ENCODE peak calls at places on chromosome 3, in eight cellular contexts. F, V, B, W, D, O, J and R are unnamed samples.

GRCh38 chr3:67947808-67948508 is 293.5 kb upstream of the SUCLG2 start:
- DNase-seq in B (no peak), F (no peak), O (peak; percentile 80), D (no peak), V (peak; percentile 14), J (no peak), W (no peak), R (peak; percentile 8)

GRCh38 chr3:133038731-133039398 is 674 bp downstream of the TMEM108 start:
- DNase-seq in V (no peak), W (no peak), F (peak; percentile 21), O (peak; percentile 30), D (no peak), B (no peak), J (peak; percentile 33), R (peak; percentile 26)

GRCh38 chr3:183698318-183698731 is 728 bp downstream of the YEATS2 start:
- DNase-seq in O (peak; percentile 13), J (peak; percentile 72), D (peak; percentile 35), B (peak; percentile 25), F (peak; percentile 22), V (peak; percentile 6), W (peak; percentile 80), R (peak; percentile 11)

GRCh38 chr3:31275038-31275562 is 257.6 kb upstream of the STT3B start:
- DNase-seq in W (no peak), F (no peak), B (no peak), J (peak; percentile 72), O (no peak), D (peak; percentile 64), V (peak; percentile 80), R (no peak)

GRCh38 chr3:173893066-173893465 is 495.5 kb downstream of the NLGN1 start:
- DNase-seq in V (no peak), J (peak; percentile 93), B (no peak), D (peak; percentile 57), O (no peak), F (no peak), W (no peak), R (no peak)

GRCh38 chr3:42762046-42762724 is 10.9 kb downstream of the CCDC13 start:
- DNase-seq in D (no peak), B (no peak), J (peak; percentile 29), V (no peak), F (no peak), O (no peak), W (no peak), R (no peak)

GRCh38 chr3:182917134-182917533 is 63.2 kb downstream of the DCUN1D1 start:
- DNase-seq in W (no peak), F (no peak), J (no peak), O (no peak), D (no peak), B (no peak), V (no peak), R (no peak)

GRCh38 chr3:114112696-114113095 is 56.2 kb downstream of the QTRT2 start:
- DNase-seq in W (no peak), D (no peak), O (no peak), J (peak; percentile 35), B (no peak), F (no peak), V (no peak), R (no peak)

GRCh38 chr3:131072845-131073244 is 46.2 kb downstream of the NEK11 start:
- DNase-seq in W (peak; percentile 15), J (peak; percentile 52), F (no peak), B (no peak), V (no peak), D (peak; percentile 6), O (no peak), R (peak; percentile 75)

GRCh38 chr3:34856577-34856976 is 782.7 kb upstream of the ARPP21 start:
- DNase-seq in V (no peak), F (no peak), W (no peak), D (no peak), J (no peak), O (no peak), B (no peak), R (no peak)

GRCh38 chr3:99783009-99783573 is 34.6 kb upstream of the CMSS1 start:
- DNase-seq in J (peak; percentile 94), V (no peak), D (peak; percentile 95), O (no peak), B (no peak), F (no peak), W (no peak), R (no peak)

GRCh38 chr3:9500108-9501050 is 53.2 kb downstream of the LHFPL4 start:
- DNase-seq in V (peak; percentile 73), F (peak; percentile 47), J (peak; percentile 85), B (peak; percentile 66), D (peak; percentile 54), W (peak; percentile 91), O (peak; percentile 79), R (peak; percentile 24)

GRCh38 chr3:171013822-171014748 is 12.4 kb downstream of the SLC2A2 start:
- DNase-seq in V (no peak), D (no peak), J (no peak), B (no peak), F (no peak), W (no peak), O (no peak), R (no peak)

GRCh38 chr3:188489639-188490405 is 335.9 kb downstream of the LPP start:
- DNase-seq in B (no peak), W (peak; percentile 78), F (no peak), O (no peak), J (peak; percentile 86), D (peak; percentile 90), V (no peak), R (no peak)

GRCh38 chr3:195384952-195385351 is 57.9 kb downstream of the ACAP2 start:
- DNase-seq in B (no peak), J (no peak), V (peak; percentile 35), D (no peak), W (no peak), F (no peak), O (no peak), R (no peak)

DNA sequence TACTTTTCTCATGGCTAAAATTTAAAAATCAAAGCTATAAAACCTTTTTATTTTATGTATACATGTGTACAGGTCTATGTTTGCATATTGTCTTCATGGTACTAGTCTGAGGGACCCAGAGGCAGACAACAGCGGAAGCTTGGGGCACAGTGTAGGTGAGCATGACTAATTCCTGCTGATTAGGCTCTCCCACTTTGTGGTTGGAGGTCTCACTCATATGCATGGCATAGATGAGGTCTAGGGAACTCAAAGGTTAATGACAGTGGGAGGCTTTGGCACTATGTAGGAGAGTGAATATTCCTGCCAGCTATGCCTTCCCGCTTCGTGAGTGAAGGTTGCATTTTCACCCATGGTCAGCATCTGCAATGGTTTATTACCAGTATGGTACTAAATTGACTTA is 47.5 kb upstream of the AADACL2 start:
- DNase-seq in W (no peak), F (no peak), D (no peak), V (no peak), O (no peak), B (no peak), J (no peak), R (no peak)
- H3K4me3 ChIP-seq in W (no peak overlapping the region), F (no peak overlapping the region), D (no peak overlapping the region), V (no peak overlapping the region), O (no peak overlapping the region), B (no peak overlapping the region), J (no peak overlapping the region), R (no peak overlapping the region)

GRCh38 chr3:73031573-73032103 is 29.8 kb upstream of the EBLN2 start:
- DNase-seq in O (no peak), D (no peak), J (no peak), W (no peak), F (no peak), V (no peak), B (no peak), R (no peak)

GRCh38 chr3:73028803-73029202 is 32.2 kb downstream of the PPP4R2 start:
- DNase-seq in B (no peak), D (no peak), V (no peak), J (peak; percentile 13), W (no peak), O (no peak), F (no peak), R (no peak)

GRCh38 chr3:73026702-73027101 is 30.1 kb downstream of the PPP4R2 start:
- DNase-seq in D (no peak), O (no peak), W (no peak), V (no peak), B (no peak), J (no peak), F (no peak), R (no peak)

GRCh38 chr3:73030073-73030597 is 31.3 kb upstream of the EBLN2 start:
- DNase-seq in J (no peak), W (no peak), D (no peak), O (no peak), F (no peak), V (no peak), B (no peak), R (no peak)

DNA sequence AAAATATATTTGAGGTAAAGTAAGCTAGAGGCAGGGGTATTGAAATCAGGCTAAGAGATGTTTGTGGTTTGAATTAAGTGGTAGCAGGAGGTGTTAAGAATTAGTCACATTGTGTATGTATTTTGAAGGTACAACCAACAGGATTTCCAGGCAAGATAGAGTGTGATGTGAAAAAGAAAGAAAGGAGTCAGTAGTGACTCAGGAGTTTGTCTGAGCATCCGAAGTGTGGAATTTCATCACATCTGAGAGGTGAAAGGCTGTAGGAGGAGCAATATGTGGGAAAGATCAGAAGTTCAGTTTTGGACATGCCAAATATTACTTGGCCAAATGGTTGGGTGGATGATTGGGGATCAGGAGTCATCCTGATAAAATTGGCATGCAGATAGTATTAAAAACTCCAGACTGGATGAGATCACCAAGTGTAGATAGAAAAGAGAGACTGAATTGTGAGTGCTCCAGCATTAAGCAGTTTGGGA is 32.1 kb upstream of the EBLN2 start:
- DNase-seq in J (peak; percentile 94), V (peak; percentile 43), O (no peak), B (no peak), W (no peak), F (no peak), D (peak; percentile 93), R (no peak)
- H3K4me1 ChIP-seq in J (peaks cover 19% of the 10 kb centered on the region), V (peaks cover 18% of the 10 kb centered on the region), O (no peaks in the 10 kb centered on the region), B (peaks cover 36% of the 10 kb centered on the region), W (peaks cover 9% of the 10 kb centered on the region), F (peaks cover 63% of the 10 kb centered on the region), D (peaks cover 11% of the 10 kb centered on the region), R (peaks cover 63% of the 10 kb centered on the region)

DNA sequence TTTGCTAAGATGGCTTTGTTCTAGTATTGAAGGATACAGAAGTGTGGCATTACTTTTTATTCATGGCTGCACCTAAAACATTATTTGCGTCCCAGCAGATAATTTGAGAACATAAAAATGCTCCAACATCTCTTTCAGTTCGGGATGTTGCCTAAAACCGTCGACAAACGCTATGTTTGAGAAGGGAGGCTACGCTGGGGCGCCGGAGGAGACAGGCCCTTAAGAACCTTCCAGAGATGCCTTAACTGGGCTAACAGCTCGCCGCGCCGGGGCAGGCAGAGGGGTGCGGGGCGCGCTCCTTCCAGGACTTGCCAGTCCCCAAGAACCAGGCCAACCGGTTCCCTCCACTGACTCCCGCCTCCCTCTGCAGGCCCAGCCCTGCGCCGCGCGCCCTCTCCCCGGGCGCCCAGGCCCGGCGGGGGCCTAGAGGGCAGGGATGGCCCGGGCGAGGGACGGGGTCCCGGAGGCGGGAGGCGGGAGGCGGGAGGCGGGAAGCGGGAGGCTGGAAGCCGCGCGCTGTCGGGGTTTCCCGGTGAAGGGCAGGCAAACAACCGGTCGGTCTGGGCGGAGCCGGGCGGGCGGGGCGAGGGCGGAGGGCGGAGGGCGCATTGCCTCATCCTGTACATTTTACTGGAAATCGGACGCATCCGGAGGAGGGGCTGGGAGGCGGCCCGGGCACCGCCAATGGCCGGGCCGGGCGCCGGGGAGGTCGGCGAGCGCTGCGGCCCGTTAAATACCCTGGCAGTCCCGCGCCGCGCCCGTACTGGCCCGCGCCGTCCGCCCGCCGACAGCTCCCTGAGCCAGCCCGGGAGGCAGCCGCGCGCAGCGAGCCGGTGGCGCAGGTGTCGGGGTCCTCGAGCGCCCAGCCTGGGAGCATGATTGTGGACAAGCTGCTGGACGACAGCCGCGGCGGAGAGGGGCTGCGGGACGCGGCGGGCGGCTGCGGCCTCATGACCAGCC is at the start of gene NFKBIZ:
- DNase-seq in V (peak; percentile 92), F (peak; percentile 96), O (peak; percentile 84), B (peak; percentile 98), W (peak; percentile 91), J (peak; percentile 97), D (peak; percentile 91), R (peak; percentile 97)
- H3K4me3 ChIP-seq in V (peak within 1 kb of the TSS; percentile 84), F (peak within 1 kb of the TSS; percentile 96), O (peak within 1 kb of the TSS; percentile 67), B (peak within 1 kb of the TSS; percentile 99), W (peak within 1 kb of the TSS; percentile 81), J (peak within 1 kb of the TSS; percentile 93), D (peak within 1 kb of the TSS; percentile 96), R (peak within 1 kb of the TSS; percentile 58)

GRCh38 chr3:136937886-136938285 is 19.9 kb upstream of the IL20RB start:
- DNase-seq in W (no peak), J (no peak), D (no peak), B (no peak), V (no peak), O (no peak), F (no peak), R (no peak)
- H3K4me1 ChIP-seq in W (peaks cover 29% of the 10 kb centered on the region), J (peaks cover 20% of the 10 kb centered on the region), D (peaks cover 2% of the 10 kb centered on the region), B (peaks cover 6% of the 10 kb centered on the region), V (peaks cover 33% of the 10 kb centered on the region), O (no peaks in the 10 kb centered on the region), F (peaks cover 31% of the 10 kb centered on the region), R (peaks cover 12% of the 10 kb centered on the region)